ENCODE peak calls at places on chromosomes 16 and 17, in four cellular contexts. T is GM20000, B is ovary, K is neural progenitor cell. R is an unnamed sample.

GRCh38 chr16:66900721-66901441 is 17.8 kb downstream of the CDH16 start:
- DNase-seq in T (no peak), K (no peak), B (peak), R (no peak)

GRCh38 chr16:50602531-50603205 is 54.5 kb downstream of the NKD1 start:
- DNase-seq in K (no peak), B (no peak), T (no peak), R (no peak)

GRCh38 chr16:81095653-81095952 is 592 bp downstream of the GCSH start:
- DNase-seq in K (no peak), T (no peak), B (no peak), R (no peak)

GRCh38 chr16:14562691-14563491 is 67.2 kb downstream of the PARN start:
- DNase-seq in T (no peak), B (no peak), K (peak), R (no peak)

GRCh38 chr17:65104541-65104940 is 32.6 kb upstream of the RGS9 start:
- DNase-seq in B (no peak), K (no peak), T (no peak), R (no peak)

GRCh38 chr16:30574678-30575077 is 3.2 kb upstream of the ZNF688 start:
- DNase-seq in T (no peak), B (no peak), K (no peak), R (no peak)

GRCh38 chr16:3637371-3637923 is 17.0 kb upstream of the DNASE1 start:
- DNase-seq in B (no peak), T (peak), K (no peak), R (no peak)

GRCh38 chr16:56368545-56368944 is 56.8 kb downstream of the AMFR start:
- DNase-seq in T (no peak), B (no peak), K (no peak), R (no peak)

GRCh38 chr16:24035127-24035842 is 199.5 kb downstream of the PRKCB start:
- DNase-seq in K (peak), T (no peak), B (no peak), R (no peak)

GRCh38 chr17:81578038-81578441 is 25.9 kb upstream of the FAAP100 start:
- DNase-seq in B (no peak), K (no peak), T (no peak), R (no peak)

GRCh38 chr17:56176101-56176500 is 22.8 kb downstream of the ANKFN1 start:
- DNase-seq in B (no peak), T (no peak), K (no peak), R (no peak)

GRCh38 chr17:14307560-14308024 is 6.7 kb downstream of the HS3ST3B1 start:
- DNase-seq in T (no peak), K (no peak), B (no peak), R (no peak)

GRCh38 chr17:42428141-42428944 is 5.3 kb upstream of the CAVIN1 start:
- DNase-seq in T (no peak), K (peak), B (no peak), R (peak)

GRCh38 chr17:75876938-75877751 is 1.2 kb downstream of the TRIM47 start:
- DNase-seq in T (no peak), K (peak), B (peak), R (peak)

GRCh38 chr17:68195667-68196393 is 52.0 kb upstream of the AMZ2 start:
- DNase-seq in K (peak), B (peak), T (no peak), R (peak)

GRCh38 chr17:35210741-35211140 is 16.5 kb upstream of the SLC35G3 start:
- DNase-seq in T (no peak), K (no peak), B (no peak), R (no peak)

GRCh38 chr16:29674188-29674587 is 4.8 kb upstream of the QPRT start:
- DNase-seq in T (no peak), K (no peak), B (peak), R (no peak)

GRCh38 chr17:5915337-5915736 is 154.8 kb upstream of the WSCD1 start:
- DNase-seq in B (no peak), K (no peak), T (no peak), R (no peak)

GRCh38 chr16:19555938-19556778 is 655 bp downstream of the VPS35L start:
- DNase-seq in T (peak), B (peak), K (peak), R (peak)

GRCh38 chr16:2033057-2033911 is 6.6 kb downstream of the NHERF2 start:
- DNase-seq in K (peak), B (peak), T (no peak), R (peak)

GRCh38 chr16:72876221-72876620 is 171.7 kb downstream of the ZFHX3 start:
- DNase-seq in K (no peak), T (peak), B (no peak), R (no peak)

GRCh38 chr16:65494080-65494479 is 372.2 kb upstream of the CDH11 start:
- DNase-seq in T (no peak), K (no peak), B (no peak), R (no peak)

GRCh38 chr16:58264007-58264406 is 30.8 kb downstream of the PRSS54 start:
- DNase-seq in T (no peak), K (no peak), B (no peak), R (no peak)

GRCh38 chr17:50240876-50241275 is 33.4 kb upstream of the TMEM92 start:
- DNase-seq in B (no peak), K (no peak), T (no peak), R (no peak)

GRCh38 chr17:199195-199604 is 17.8 kb upstream of the DOC2B start:
- DNase-seq in T (no peak), B (no peak), K (no peak), R (no peak)

GRCh38 chr17:29839656-29840055 is 90.4 kb downstream of the SSH2 start:
- DNase-seq in K (no peak), B (no peak), T (no peak), R (no peak)

GRCh38 chr16:8374586-8374985 is 215.7 kb downstream of the TMEM114 start:
- DNase-seq in T (no peak), K (no peak), B (no peak), R (no peak)

GRCh38 chr16:89195521-89196171 is 4.7 kb downstream of the SLC22A31 start:
- DNase-seq in B (peak), T (no peak), K (no peak), R (no peak)

GRCh38 chr17:82217530-82218204 is 5.0 kb upstream of the CCDC57 start:
- DNase-seq in B (no peak), T (peak), K (no peak), R (no peak)

GRCh38 chr16:31333686-31334649 is 21.0 kb upstream of the ITGAX start:
- DNase-seq in K (peak), B (no peak), T (peak), R (no peak)

GRCh38 chr17:10155334-10156081 is 42.9 kb downstream of the GAS7 start:
- DNase-seq in B (no peak), T (no peak), K (no peak), R (no peak)

GRCh38 chr17:48575673-48576478 is 2.3 kb downstream of the HOXB4 start:
- DNase-seq in K (peak), B (no peak), T (no peak), R (no peak)

GRCh38 chr17:75289832-75290337 is 652 bp upstream of the SLC25A19 start:
- DNase-seq in B (peak), K (no peak), T (no peak), R (no peak)

GRCh38 chr17:17402558-17402957 is 74.2 kb upstream of the MED9 start:
- DNase-seq in B (no peak), K (no peak), T (no peak), R (no peak)

GRCh38 chr17:45170976-45171337 is 9.3 kb downstream of the HEXIM2 start:
- DNase-seq in B (no peak), T (no peak), K (no peak), R (no peak)

GRCh38 chr16:31213877-31214704 is at the start of gene TRIM72:
- DNase-seq in K (no peak), B (no peak), T (no peak), R (no peak)

GRCh38 chr17:55416470-55417052 is 5.1 kb downstream of the MMD start:
- DNase-seq in T (no peak), K (no peak), B (no peak), R (no peak)

GRCh38 chr17:39634384-39634871 is 2.5 kb upstream of the STARD3 start:
- DNase-seq in T (peak), K (peak), B (no peak), R (no peak)
- TF ChIP-seq CTCF in T (peak), K (peak), B (peak), R (peak)

GRCh38 chr17:28744104-28744801 is 442 bp downstream of the TRAF4 start:
- DNase-seq in B (peak), T (peak), K (peak), R (peak)

GRCh38 chr17:28741358-28742349 is 2.2 kb upstream of the TRAF4 start:
- DNase-seq in B (no peak), K (no peak), T (peak), R (no peak)

GRCh38 chr17:28744802-28745051 is 916 bp downstream of the TRAF4 start:
- DNase-seq in B (no peak), T (no peak), K (no peak), R (no peak)

GRCh38 chr17:28745052-28745776 is 1.4 kb downstream of the TRAF4 start:
- DNase-seq in K (peak), B (peak), T (no peak), R (peak)

GRCh38 chr17:28743243-28744103 is at the start of gene TRAF4:
- DNase-seq in T (peak), K (peak), B (peak), R (peak)
- TF ChIP-seq CTCF in T (peak), K (no peak), B (peak), R (no peak)

GRCh38 chr17:1482686-1483445 is 9.6 kb downstream of the MYO1C start:
- DNase-seq in K (no peak), B (no peak), T (no peak), R (no peak)

GRCh38 chr17:1484060-1484535 is 8.4 kb downstream of the MYO1C start:
- DNase-seq in B (peak), K (no peak), T (no peak), R (no peak)

GRCh38 chr17:1478418-1478817 is 14.1 kb downstream of the MYO1C start:
- DNase-seq in K (no peak), T (no peak), B (no peak), R (no peak)

GRCh38 chr17:1481736-1482135 is 10.8 kb downstream of the MYO1C start:
- DNase-seq in K (no peak), T (no peak), B (no peak), R (no peak)

DNA sequence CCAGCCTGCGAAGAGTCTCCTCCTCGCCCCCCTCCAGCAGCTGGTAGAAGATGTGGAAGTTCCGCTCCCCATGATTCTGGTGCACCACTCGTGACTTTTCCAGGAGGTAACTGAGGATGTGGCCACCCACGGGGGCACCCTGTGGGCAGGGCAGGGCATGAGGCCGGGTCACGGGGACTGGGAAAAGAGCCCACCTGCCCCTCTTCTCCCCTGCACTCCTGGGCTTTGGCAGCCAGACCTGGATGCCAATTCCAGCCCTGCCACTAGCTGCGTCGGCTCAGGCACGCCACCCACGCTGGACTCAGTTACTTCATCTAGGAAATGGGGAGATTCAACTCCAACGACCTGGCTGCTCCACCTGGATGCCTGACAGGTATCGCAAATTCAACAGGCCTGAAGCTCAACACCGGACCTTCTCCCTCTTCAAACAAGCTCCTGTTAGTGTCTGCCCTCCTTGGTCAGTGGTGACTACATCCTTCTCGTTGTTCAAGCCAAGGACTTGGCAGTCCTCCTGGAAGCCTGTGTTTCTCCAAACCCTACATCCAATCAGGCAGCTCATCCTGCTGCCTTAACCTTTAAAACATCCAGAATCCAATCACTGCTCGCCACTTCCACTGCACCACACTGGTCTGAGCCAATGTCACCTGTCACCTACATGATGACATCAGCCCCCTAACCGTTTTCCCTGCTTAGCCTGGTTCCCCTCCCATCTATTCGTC is 11.6 kb downstream of the MYO1C start:
- DNase-seq in T (no peak), K (no peak), B (no peak), R (no peak)
- TF ChIP-seq CTCF in T (no peak), K (no peak), B (no peak), R (no peak)

DNA sequence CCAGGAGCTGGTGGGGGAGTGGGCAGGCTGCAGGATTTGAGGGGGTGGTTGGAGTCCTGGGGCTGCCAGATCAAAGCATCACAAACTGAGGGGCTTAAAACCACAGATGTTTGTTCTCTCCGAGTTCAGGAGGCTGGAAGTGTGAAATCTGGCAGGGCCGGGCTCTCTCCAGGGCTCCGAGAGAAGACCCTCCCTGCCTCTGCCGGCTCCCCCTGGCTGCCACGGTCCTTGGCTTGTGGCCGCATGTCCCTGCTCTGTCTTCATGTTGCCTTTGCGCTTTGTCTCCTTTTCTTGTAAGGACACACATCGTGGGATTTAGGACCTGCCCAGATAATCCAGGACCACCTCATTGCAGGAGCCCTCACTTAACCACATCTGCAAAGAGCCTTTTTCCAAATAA is 139.8 kb upstream of the GSE1 start:
- DNase-seq in B (no peak), K (peak), T (no peak), R (no peak)
- TF ChIP-seq CTCF in B (no peak), K (no peak), T (no peak), R (no peak)

GRCh38 chr17:46977750-46978488 is 1.1 kb downstream of the RPRML start:
- DNase-seq in B (no peak), K (peak), T (no peak), R (no peak)

GRCh38 chr17:46976626-46977270 is 2.3 kb downstream of the RPRML start:
- DNase-seq in T (no peak), K (peak), B (no peak), R (no peak)

GRCh38 chr17:46979023-46979870 is at the start of gene RPRML:
- DNase-seq in K (peak), B (peak), T (peak), R (peak)

GRCh38 chr17:46978489-46979022 is 497 bp downstream of the RPRML start:
- DNase-seq in B (no peak), T (peak), K (peak), R (peak)

DNA sequence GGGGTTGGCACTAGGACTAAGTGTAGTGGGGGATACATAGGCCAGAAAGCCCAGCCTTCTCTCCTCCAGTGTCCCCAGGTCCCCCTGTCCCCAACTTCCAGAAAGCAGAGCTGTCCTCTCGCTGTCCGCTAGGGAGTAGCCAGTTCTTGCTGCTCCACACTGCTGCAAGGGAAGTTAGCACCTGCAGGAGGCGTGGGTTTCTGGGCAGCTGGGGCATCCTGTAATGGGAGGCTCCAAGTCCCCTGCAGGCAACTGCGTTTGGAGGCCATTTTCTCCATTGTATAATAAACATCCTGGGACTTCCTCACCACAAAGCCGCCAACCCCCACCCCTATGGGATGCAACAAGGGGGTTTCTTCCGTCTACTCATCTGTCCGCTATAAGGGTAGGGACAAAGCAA is 1.7 kb downstream of the RPRML start:
- DNase-seq in B (no peak), K (peak), T (no peak), R (peak)
- TF ChIP-seq CTCF in B (no peak), K (peak), T (no peak), R (peak)

GRCh38 chr17:19867654-19868395 is at the start of gene ULK2:
- DNase-seq in T (peak), K (peak), B (peak), R (peak)

DNA sequence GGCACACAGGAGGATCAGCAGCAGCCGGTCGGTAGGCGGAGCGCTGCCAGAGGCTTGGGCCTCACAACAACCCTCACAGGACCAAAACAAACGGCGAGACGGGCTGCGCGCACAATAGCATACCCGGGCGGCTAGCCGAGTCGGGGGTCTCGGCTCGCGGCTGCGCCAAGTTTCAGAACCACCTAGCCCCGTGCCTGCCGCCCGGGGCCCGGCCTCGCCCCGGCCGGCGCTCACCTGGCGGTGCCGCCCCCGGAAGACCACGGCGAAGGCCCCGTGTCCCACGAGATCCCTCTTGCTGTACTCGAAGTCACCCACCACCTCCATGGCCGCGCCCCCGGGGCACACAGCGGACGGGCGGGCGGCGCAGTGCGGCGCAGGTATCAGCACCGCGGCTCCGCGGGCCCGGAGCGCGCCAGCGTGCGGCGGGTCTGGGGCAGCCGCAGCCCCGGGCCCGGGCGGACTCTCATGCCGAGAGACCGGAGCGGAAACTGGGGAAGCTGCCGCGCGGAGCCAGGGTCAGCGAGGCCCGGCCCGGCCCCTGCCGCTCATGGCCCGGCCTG is 562 bp downstream of the ULK2 start:
- DNase-seq in K (peak), T (peak), B (peak), R (peak)
- TF ChIP-seq CTCF in K (peak), T (no peak), B (no peak), R (no peak)

GRCh38 chr16:67926181-67926742 is 5.4 kb downstream of the CTRL start:
- DNase-seq in K (no peak), T (no peak), B (no peak), R (no peak)
- TF ChIP-seq CTCF in K (peak), T (no peak), B (no peak), R (no peak)

GRCh38 chr17:58416937-58417299 is 416 bp downstream of the RNF43 start:
- DNase-seq in K (no peak), T (no peak), B (no peak), R (peak)

GRCh38 chr17:58421711-58422110 is 4.4 kb upstream of the RNF43 start:
- DNase-seq in K (peak), T (no peak), B (no peak), R (no peak)

GRCh38 chr17:58416396-58416795 is 938 bp downstream of the RNF43 start:
- DNase-seq in K (no peak), B (no peak), T (no peak), R (no peak)

GRCh38 chr17:58417300-58418092 is at the start of gene RNF43:
- DNase-seq in B (peak), K (peak), T (peak), R (peak)

GRCh38 chr17:58420841-58421240 is 3.5 kb upstream of the RNF43 start:
- DNase-seq in K (no peak), B (no peak), T (no peak), R (no peak)
- TF ChIP-seq CTCF in K (no peak), B (no peak), T (no peak), R (no peak)